ENCODE peak calls at places on chromosomes 2 and 18, in seven cellular contexts. One of them, this sample, is unnamed.

GRCh38 chr2:208012449-208012848 is 12.9 kb downstream of the PLEKHM3 start:
- DNase-seq in NCI-H1417 treated with DMSO at 0.1 percent for 48 hours: no peak
- DNase-seq in HS-5: no peak
- DNase-seq in CD8-positive, alpha-beta memory T cell: no peak
- DNase-seq in neural progenitor cell: no peak
- DNase-seq in cardiac muscle cell: no peak
- DNase-seq in psoas muscle: no peak
- DNase-seq in this sample: no peak

GRCh38 chr2:241217320-241218031 is 29.0 kb downstream of the ANO7 start:
- DNase-seq in CD8-positive, alpha-beta memory T cell: peak
- DNase-seq in HS-5: no peak
- DNase-seq in cardiac muscle cell: peak
- DNase-seq in psoas muscle: peak
- DNase-seq in NCI-H1417 treated with DMSO at 0.1 percent for 48 hours: no peak
- DNase-seq in neural progenitor cell: peak
- DNase-seq in this sample: peak

GRCh38 chr2:109213646-109214417 is 84.8 kb downstream of the SH3RF3 start:
- DNase-seq in HS-5: peak
- DNase-seq in neural progenitor cell: no peak
- DNase-seq in CD8-positive, alpha-beta memory T cell: peak
- DNase-seq in psoas muscle: peak
- DNase-seq in NCI-H1417 treated with DMSO at 0.1 percent for 48 hours: no peak
- DNase-seq in cardiac muscle cell: peak
- DNase-seq in this sample: peak

GRCh38 chr18:44682871-44683221 is 2.2 kb downstream of the SETBP1 start:
- DNase-seq in cardiac muscle cell: no peak
- DNase-seq in HS-5: no peak
- DNase-seq in NCI-H1417 treated with DMSO at 0.1 percent for 48 hours: no peak
- DNase-seq in neural progenitor cell: peak
- DNase-seq in CD8-positive, alpha-beta memory T cell: no peak
- DNase-seq in psoas muscle: no peak
- DNase-seq in this sample: no peak

GRCh38 chr2:203914546-203915169 is 21.9 kb upstream of the ICOS start:
- DNase-seq in cardiac muscle cell: no peak
- DNase-seq in psoas muscle: no peak
- DNase-seq in neural progenitor cell: no peak
- DNase-seq in NCI-H1417 treated with DMSO at 0.1 percent for 48 hours: no peak
- DNase-seq in HS-5: no peak
- DNase-seq in CD8-positive, alpha-beta memory T cell: peak
- DNase-seq in this sample: no peak

GRCh38 chr2:219018726-219019125 is 22.6 kb downstream of the CFAP65 start:
- DNase-seq in NCI-H1417 treated with DMSO at 0.1 percent for 48 hours: no peak
- DNase-seq in HS-5: no peak
- DNase-seq in neural progenitor cell: no peak
- DNase-seq in CD8-positive, alpha-beta memory T cell: no peak
- DNase-seq in cardiac muscle cell: no peak
- DNase-seq in psoas muscle: no peak
- DNase-seq in this sample: no peak

GRCh38 chr2:8475349-8476045 is 206.4 kb upstream of the ID2 start:
- DNase-seq in NCI-H1417 treated with DMSO at 0.1 percent for 48 hours: peak
- DNase-seq in cardiac muscle cell: no peak
- DNase-seq in psoas muscle: no peak
- DNase-seq in HS-5: no peak
- DNase-seq in CD8-positive, alpha-beta memory T cell: no peak
- DNase-seq in neural progenitor cell: peak
- DNase-seq in this sample: no peak

GRCh38 chr18:23504720-23505119 is 1.4 kb downstream of the RMC1 start:
- DNase-seq in HS-5: no peak
- DNase-seq in NCI-H1417 treated with DMSO at 0.1 percent for 48 hours: no peak
- DNase-seq in neural progenitor cell: no peak
- DNase-seq in psoas muscle: no peak
- DNase-seq in cardiac muscle cell: no peak
- DNase-seq in CD8-positive, alpha-beta memory T cell: no peak
- DNase-seq in this sample: no peak

GRCh38 chr18:79911871-79912270 is 39.6 kb downstream of the SLC66A2 start:
- DNase-seq in HS-5: no peak
- DNase-seq in cardiac muscle cell: no peak
- DNase-seq in CD8-positive, alpha-beta memory T cell: no peak
- DNase-seq in psoas muscle: no peak
- DNase-seq in NCI-H1417 treated with DMSO at 0.1 percent for 48 hours: no peak
- DNase-seq in neural progenitor cell: no peak
- DNase-seq in this sample: no peak

GRCh38 chr2:44462934-44463849 is 101.4 kb downstream of the CAMKMT start:
- DNase-seq in neural progenitor cell: peak
- DNase-seq in NCI-H1417 treated with DMSO at 0.1 percent for 48 hours: no peak
- DNase-seq in CD8-positive, alpha-beta memory T cell: no peak
- DNase-seq in HS-5: no peak
- DNase-seq in cardiac muscle cell: no peak
- DNase-seq in psoas muscle: no peak
- DNase-seq in this sample: no peak

GRCh38 chr2:231708773-231709635 is 679 bp downstream of the PTMA start:
- DNase-seq in neural progenitor cell: peak
- DNase-seq in cardiac muscle cell: peak
- DNase-seq in HS-5: no peak
- DNase-seq in CD8-positive, alpha-beta memory T cell: peak
- DNase-seq in psoas muscle: peak
- DNase-seq in NCI-H1417 treated with DMSO at 0.1 percent for 48 hours: no peak
- DNase-seq in this sample: peak

GRCh38 chr2:112760149-112760548 is 4.3 kb downstream of the CKAP2L start:
- DNase-seq in psoas muscle: no peak
- DNase-seq in CD8-positive, alpha-beta memory T cell: no peak
- DNase-seq in neural progenitor cell: no peak
- DNase-seq in HS-5: no peak
- DNase-seq in NCI-H1417 treated with DMSO at 0.1 percent for 48 hours: no peak
- DNase-seq in cardiac muscle cell: no peak
- DNase-seq in this sample: no peak

GRCh38 chr18:79519751-79520472 is 124.2 kb downstream of the NFATC1 start:
- DNase-seq in cardiac muscle cell: peak
- DNase-seq in NCI-H1417 treated with DMSO at 0.1 percent for 48 hours: no peak
- DNase-seq in HS-5: no peak
- DNase-seq in CD8-positive, alpha-beta memory T cell: peak
- DNase-seq in psoas muscle: no peak
- DNase-seq in neural progenitor cell: peak
- DNase-seq in this sample: no peak

GRCh38 chr2:44746856-44747612 is 194.5 kb upstream of the SIX3 start:
- DNase-seq in psoas muscle: no peak
- DNase-seq in cardiac muscle cell: no peak
- DNase-seq in HS-5: no peak
- DNase-seq in neural progenitor cell: peak
- DNase-seq in CD8-positive, alpha-beta memory T cell: no peak
- DNase-seq in NCI-H1417 treated with DMSO at 0.1 percent for 48 hours: no peak
- DNase-seq in this sample: no peak

GRCh38 chr2:164371916-164372315 is 249.4 kb downstream of the GRB14 start:
- DNase-seq in neural progenitor cell: no peak
- DNase-seq in HS-5: peak
- DNase-seq in NCI-H1417 treated with DMSO at 0.1 percent for 48 hours: no peak
- DNase-seq in psoas muscle: no peak
- DNase-seq in cardiac muscle cell: no peak
- DNase-seq in CD8-positive, alpha-beta memory T cell: no peak
- DNase-seq in this sample: no peak

GRCh38 chr2:230308402-230309000 is 18.5 kb upstream of the SP140L start:
- DNase-seq in HS-5: no peak
- DNase-seq in NCI-H1417 treated with DMSO at 0.1 percent for 48 hours: no peak
- DNase-seq in CD8-positive, alpha-beta memory T cell: no peak
- DNase-seq in neural progenitor cell: no peak
- DNase-seq in psoas muscle: no peak
- DNase-seq in cardiac muscle cell: no peak
- DNase-seq in this sample: no peak

GRCh38 chr2:65613968-65614555 is 181.7 kb upstream of the SPRED2 start:
- DNase-seq in psoas muscle: no peak
- DNase-seq in NCI-H1417 treated with DMSO at 0.1 percent for 48 hours: no peak
- DNase-seq in cardiac muscle cell: no peak
- DNase-seq in neural progenitor cell: no peak
- DNase-seq in CD8-positive, alpha-beta memory T cell: no peak
- DNase-seq in HS-5: no peak
- DNase-seq in this sample: no peak

GRCh38 chr2:60152226-60152833 is 401.1 kb downstream of the BCL11A start:
- DNase-seq in neural progenitor cell: peak
- DNase-seq in CD8-positive, alpha-beta memory T cell: no peak
- DNase-seq in cardiac muscle cell: peak
- DNase-seq in NCI-H1417 treated with DMSO at 0.1 percent for 48 hours: no peak
- DNase-seq in psoas muscle: no peak
- DNase-seq in HS-5: no peak
- DNase-seq in this sample: no peak

GRCh38 chr2:71460595-71461303 is 7.4 kb downstream of the DYSF start:
- DNase-seq in CD8-positive, alpha-beta memory T cell: no peak
- DNase-seq in psoas muscle: peak
- DNase-seq in cardiac muscle cell: peak
- DNase-seq in HS-5: no peak
- DNase-seq in neural progenitor cell: peak
- DNase-seq in NCI-H1417 treated with DMSO at 0.1 percent for 48 hours: no peak
- DNase-seq in this sample: no peak

GRCh38 chr2:88873620-88874019 is 182.1 kb downstream of the RPIA start:
- DNase-seq in HS-5: no peak
- DNase-seq in cardiac muscle cell: no peak
- DNase-seq in CD8-positive, alpha-beta memory T cell: no peak
- DNase-seq in psoas muscle: no peak
- DNase-seq in neural progenitor cell: no peak
- DNase-seq in NCI-H1417 treated with DMSO at 0.1 percent for 48 hours: no peak
- DNase-seq in this sample: no peak

This sample was measured in left lung.